ENCODE peak calls at places on chromosomes 12 and 14, in seven cellular contexts. X is stimulated activated CD8-positive, alpha-beta memory T cell treated with anti-CD3 and anti-CD28 coated beads, Interleukin-4, amount 100 ng/mL, for 1 hour; V is pancreas; C is stimulated activated CD4-positive, alpha-beta T cell treated with anti-CD3 and anti-CD28 coated beads, Interleukin-2, amount 100 ng/mL, for 24 hours; S is anterior cingulate cortex; N is activated CD8-positive, alpha-beta T cell treated with anti-CD3 and anti-CD28 coated beads for 36 hours; W is EL. D is an unnamed sample.

GRCh38 chr12:21773263-21773741 is 1.2 kb downstream of the KCNJ8 start:
- DNase-seq in V (peak), C (peak), S (no peak), X (no peak), N (peak), W (peak), D (no peak)

GRCh38 chr12:131438874-131439273 is 272.0 kb upstream of the SFSWAP start:
- DNase-seq in X (no peak), S (no peak), C (no peak), V (no peak), W (no peak), N (no peak), D (no peak)

GRCh38 chr14:91078095-91078737 is 17.8 kb upstream of the RPS6KA5 start:
- DNase-seq in C (peak), X (no peak), N (peak), V (no peak), S (no peak), W (no peak), D (no peak)

GRCh38 chr12:132937476-132937875 is 18.6 kb downstream of the ZNF605 start:
- DNase-seq in V (no peak), S (no peak), N (no peak), W (no peak), C (no peak), X (no peak), D (no peak)

GRCh38 chr14:79253576-79253975 is 957.7 kb downstream of the DIO2 start:
- DNase-seq in C (no peak), N (no peak), V (no peak), X (no peak), S (no peak), W (peak), D (no peak)

GRCh38 chr14:92657457-92658142 is 90.8 kb downstream of the LGMN start:
- DNase-seq in X (no peak), W (no peak), V (no peak), C (no peak), N (no peak), S (no peak), D (no peak)

GRCh38 chr12:124248862-124249825 is 45.7 kb upstream of the RFLNA start:
- DNase-seq in W (no peak), V (no peak), N (no peak), S (no peak), C (no peak), X (no peak), D (no peak)

GRCh38 chr14:101114726-101115481 is 211.4 kb upstream of the RTL1 start:
- DNase-seq in S (no peak), W (no peak), V (no peak), X (no peak), C (no peak), N (no peak), D (no peak)

GRCh38 chr14:42687421-42687820 is 1080.7 kb downstream of the LRFN5 start:
- DNase-seq in X (no peak), V (no peak), N (no peak), C (no peak), S (no peak), W (no peak), D (no peak)

GRCh38 chr12:113418213-113418879 is 3.8 kb upstream of the SDSL start:
- DNase-seq in V (no peak), N (no peak), X (no peak), W (no peak), C (no peak), S (no peak), D (no peak)

GRCh38 chr12:53207042-53207441 is at the start of gene ITGB7:
- DNase-seq in W (no peak), C (peak), V (no peak), N (peak), X (peak), S (no peak), D (no peak)

GRCh38 chr12:26688344-26688904 is 144.6 kb downstream of the ITPR2 start:
- DNase-seq in X (no peak), N (no peak), W (peak), C (no peak), S (no peak), V (no peak), D (no peak)

GRCh38 chr12:32047357-32047828 is 59.3 kb upstream of the BICD1 start:
- DNase-seq in S (no peak), W (no peak), C (no peak), X (no peak), N (peak), V (no peak), D (no peak)

GRCh38 chr12:28130625-28131598 is 59.3 kb upstream of the CCDC91 start:
- DNase-seq in X (no peak), V (no peak), N (peak), W (peak), S (no peak), C (peak), D (peak)

GRCh38 chr14:86530457-86530856 is 1000.5 kb downstream of the FLRT2 start:
- DNase-seq in S (no peak), X (no peak), V (no peak), W (no peak), C (no peak), N (no peak), D (no peak)

GRCh38 chr12:97630875-97631274 is 168.3 kb downstream of the RMST start:
- DNase-seq in X (no peak), N (no peak), S (no peak), C (no peak), W (no peak), V (no peak), D (no peak)

GRCh38 chr12:97960741-97961608 is 498.4 kb downstream of the RMST start:
- DNase-seq in W (peak), C (peak), V (no peak), X (no peak), N (peak), S (no peak), D (no peak)

GRCh38 chr12:130924946-130925345 is 28.8 kb upstream of the ADGRD1 start:
- DNase-seq in N (no peak), V (no peak), X (no peak), C (no peak), S (no peak), W (no peak), D (no peak)

GRCh38 chr14:23869078-23869719 is 84.4 kb upstream of the DHRS4 start:
- DNase-seq in X (no peak), V (no peak), S (no peak), C (no peak), N (no peak), W (no peak), D (no peak)

GRCh38 chr12:82857911-82858533 is 171.3 kb downstream of the TMTC2 start:
- DNase-seq in C (no peak), V (no peak), X (no peak), S (no peak), N (no peak), W (no peak), D (no peak)

GRCh38 chr14:105911006-105911847 is 384.8 kb downstream of the TMEM121 start:
- DNase-seq in X (no peak), W (no peak), S (no peak), V (no peak), N (no peak), C (no peak), D (no peak)

GRCh38 chr12:107684990-107685359 is 624 bp upstream of the PWP1 start:
- DNase-seq in V (no peak), N (peak), C (peak), W (peak), S (no peak), X (no peak), D (no peak)

GRCh38 chr14:35386673-35387125 is 17.9 kb downstream of the NFKBIA start:
- DNase-seq in C (no peak), X (no peak), N (no peak), V (no peak), S (no peak), W (no peak), D (no peak)

GRCh38 chr12:120404271-120404670 is 33.6 kb upstream of the COX6A1 start:
- DNase-seq in C (no peak), V (no peak), N (no peak), X (no peak), W (no peak), S (no peak), D (no peak)

GRCh38 chr14:71362282-71362681 is 455.0 kb downstream of the PCNX1 start:
- DNase-seq in V (no peak), C (no peak), W (no peak), S (no peak), N (no peak), X (no peak), D (no peak)

GRCh38 chr14:64910847-64911495 is 3.3 kb upstream of the CHURC1 start:
- DNase-seq in X (no peak), C (no peak), W (peak), V (no peak), S (no peak), N (no peak), D (peak)

GRCh38 chr12:51579321-51579850 is 11.6 kb upstream of the SCN8A start:
- DNase-seq in V (no peak), W (no peak), S (no peak), N (no peak), X (no peak), C (no peak), D (no peak)